ENCODE peak calls at places on chromosomes 5 and 9, in nine cellular contexts. Q, R, T, I, G, X, W, Z and S are unnamed samples. For H3K4me1, the result is how much of the 10 kb centered on the place peaks cover.

GRCh38 chr9:104911029-104911607 is 16.8 kb downstream of the ABCA1 start:
- DNase-seq in Z (no peak), X (no peak), Q (no peak), R (peak), W (peak), G (no peak), T (no peak), I (no peak), S (no peak)

GRCh38 chr9:93154293-93154903 is 20.3 kb upstream of the NINJ1 start:
- DNase-seq in Q (no peak), Z (no peak), I (no peak), W (no peak), T (no peak), X (no peak), R (peak), G (peak), S (no peak)

GRCh38 chr5:153654892-153655520 is 164.5 kb downstream of the GRIA1 start:
- DNase-seq in Q (no peak), Z (no peak), W (peak), G (no peak), X (no peak), T (no peak), I (no peak), R (no peak), S (no peak)

GRCh38 chr9:25677301-25678146 is 720 bp downstream of the TUSC1 start:
- DNase-seq in W (peak), R (no peak), G (peak), Q (peak), I (peak), X (peak), Z (peak), T (peak), S (peak)

GRCh38 chr9:137646341-137646740 is 27.5 kb downstream of the EHMT1 start:
- DNase-seq in I (no peak), T (no peak), Z (no peak), R (no peak), X (no peak), W (no peak), G (no peak), Q (no peak), S (no peak)

GRCh38 chr5:159178978-159179377 is 30.4 kb downstream of the RNF145 start:
- DNase-seq in R (no peak), Z (no peak), Q (peak), W (peak), I (no peak), X (peak), G (no peak), T (no peak), S (peak)

GRCh38 chr5:131491749-131492148 is 143.3 kb downstream of the RAPGEF6 start:
- DNase-seq in X (no peak), Q (no peak), G (no peak), R (no peak), Z (no peak), I (no peak), T (no peak), W (peak), S (no peak)

GRCh38 chr9:100397867-100398266 is 29.1 kb upstream of the MSANTD3 start:
- DNase-seq in W (no peak), R (no peak), I (no peak), Z (no peak), Q (no peak), T (no peak), X (no peak), G (no peak), S (no peak)

GRCh38 chr9:1042466-1042865 is 7.7 kb upstream of the DMRT2 start:
- DNase-seq in T (no peak), I (no peak), W (no peak), R (no peak), X (no peak), Q (no peak), G (peak), Z (no peak), S (no peak)

GRCh38 chr5:172640822-172641358 is at the start of gene NEURL1B:
- DNase-seq in G (peak), I (peak), X (peak), Q (peak), W (peak), T (peak), Z (peak), R (peak), S (peak)

GRCh38 chr9:113176748-113177147 is 25.9 kb downstream of the SLC31A2 start:
- DNase-seq in R (no peak), T (no peak), Q (no peak), I (no peak), G (no peak), X (no peak), Z (no peak), W (no peak), S (no peak)

GRCh38 chr9:130837002-130837511 is 2.0 kb downstream of the ABL1 start:
- DNase-seq in R (no peak), Z (no peak), Q (no peak), X (peak), I (no peak), G (no peak), W (peak), T (no peak), S (no peak)
- H3K4me3 ChIP-seq in R (no peak), Z (peak), Q (peak), X (peak), I (peak), G (peak), W (peak), T (peak), S (no peak)

GRCh38 chr5:136036293-136036911 is 7.6 kb downstream of the TGFBI start:
- DNase-seq in X (no peak), Z (no peak), I (no peak), R (no peak), T (no peak), W (no peak), G (no peak), Q (no peak), S (no peak)

GRCh38 chr5:136036991-136037705 is 8.4 kb downstream of the TGFBI start:
- DNase-seq in Q (no peak), R (peak), Z (no peak), W (peak), I (peak), T (no peak), G (no peak), X (peak), S (no peak)

GRCh38 chr5:136034976-136035375 is 6.2 kb downstream of the TGFBI start:
- DNase-seq in I (peak), Z (no peak), G (no peak), T (peak), R (no peak), X (no peak), Q (no peak), W (no peak), S (no peak)

GRCh38 chr5:136034492-136034891 is 5.7 kb downstream of the TGFBI start:
- DNase-seq in R (peak), T (no peak), G (no peak), W (no peak), X (no peak), I (no peak), Q (no peak), Z (no peak), S (no peak)

GRCh38 chr5:136035837-136036236 is 7.0 kb downstream of the TGFBI start:
- DNase-seq in I (no peak), W (no peak), Q (no peak), X (no peak), R (no peak), T (no peak), G (no peak), Z (no peak), S (no peak)
- H3K27ac ChIP-seq in I (peak), W (peak), Q (no peak), X (peak), R (peak), T (peak), G (no peak), Z (peak), S (no peak)

GRCh38 chr5:36440300-36440699 is 138.6 kb upstream of the RANBP3L start:
- DNase-seq in W (no peak), X (no peak), G (no peak), Q (no peak), R (no peak), T (no peak), I (no peak), Z (no peak), S (no peak)
- H3K4me1 ChIP-seq in W (under half), X (under half), G (under half), Q (under half), R (under half), T (under half), I (under half), Z (under half), S (under half)

DNA sequence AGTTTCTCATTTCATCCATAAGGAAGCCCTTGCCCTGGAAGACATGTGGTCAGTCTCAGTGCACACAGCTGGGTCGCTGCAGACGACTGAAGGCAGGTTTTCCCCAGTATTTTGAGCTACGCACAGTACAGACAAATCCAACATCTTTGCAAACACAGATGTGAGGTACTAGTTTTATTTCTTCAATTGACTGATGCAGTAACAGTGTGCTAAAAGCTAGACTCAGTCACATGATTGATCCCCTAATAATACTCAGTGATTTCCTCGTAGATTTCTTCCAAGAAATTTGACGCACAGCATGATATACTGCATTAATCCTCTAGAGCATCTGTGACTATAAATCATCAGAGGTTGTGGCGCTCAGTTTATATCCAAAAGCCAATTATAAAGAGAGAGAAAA is 346.1 kb downstream of the DIRAS2 start:
- DNase-seq in Q (no peak), T (no peak), I (no peak), Z (no peak), G (no peak), R (no peak), W (no peak), X (no peak), S (no peak)
- H3K4me3 ChIP-seq in Q (no peak), T (no peak), I (no peak), Z (no peak), G (no peak), R (no peak), W (no peak), X (no peak), S (no peak)

GRCh38 chr5:13973724-13974123 is 29.2 kb upstream of the DNAH5 start:
- DNase-seq in Q (no peak), T (no peak), Z (no peak), G (no peak), I (no peak), R (no peak), W (no peak), X (no peak), S (no peak)

GRCh38 chr5:13976223-13976622 is 31.7 kb upstream of the DNAH5 start:
- DNase-seq in I (no peak), G (no peak), W (peak), Z (no peak), Q (no peak), X (no peak), T (no peak), R (no peak), S (no peak)

GRCh38 chr5:13976867-13977479 is 32.5 kb upstream of the DNAH5 start:
- DNase-seq in R (peak), W (peak), Z (no peak), T (no peak), X (peak), I (no peak), G (no peak), Q (no peak), S (no peak)

GRCh38 chr5:13972029-13972428 is 27.5 kb upstream of the DNAH5 start:
- DNase-seq in R (no peak), T (no peak), I (no peak), Q (no peak), Z (no peak), G (no peak), X (no peak), W (no peak), S (no peak)
- H3K27ac ChIP-seq in R (no peak), T (no peak), I (no peak), Q (no peak), Z (no peak), G (no peak), X (no peak), W (no peak), S (no peak)

GRCh38 chr9:134382733-134383132 is 56.5 kb downstream of the RXRA start:
- DNase-seq in G (no peak), T (no peak), W (no peak), I (no peak), Z (no peak), X (no peak), R (no peak), Q (no peak), S (no peak)
- H3K4me1 ChIP-seq in G (half or more), T (half or more), W (under half), I (half or more), Z (half or more), X (half or more), R (under half), Q (half or more), S (under half)

GRCh38 chr9:13607746-13608445 is 328.4 kb upstream of the MPDZ start:
- DNase-seq in I (no peak), T (peak), X (peak), W (no peak), R (no peak), Z (no peak), Q (no peak), G (no peak), S (no peak)

GRCh38 chr9:13615660-13616615 is 336.4 kb upstream of the MPDZ start:
- DNase-seq in W (no peak), G (no peak), X (no peak), I (no peak), Q (no peak), Z (no peak), R (no peak), T (no peak), S (no peak)

GRCh38 chr9:13614060-13614459 is 334.6 kb upstream of the MPDZ start:
- DNase-seq in Z (no peak), T (no peak), R (no peak), X (peak), I (no peak), G (no peak), Q (no peak), W (no peak), S (no peak)

GRCh38 chr9:13613296-13613695 is 333.8 kb upstream of the MPDZ start:
- DNase-seq in R (no peak), X (no peak), I (no peak), G (no peak), Z (no peak), T (no peak), Q (no peak), W (no peak), S (no peak)
- H3K4me3 ChIP-seq in R (no peak), X (no peak), I (no peak), G (no peak), Z (no peak), T (no peak), Q (no peak), W (no peak), S (no peak)

GRCh38 chr5:170363671-170364070 is 25.5 kb downstream of the KCNMB1 start:
- DNase-seq in W (no peak), G (no peak), R (no peak), T (no peak), I (no peak), X (no peak), Z (no peak), Q (no peak), S (no peak)

GRCh38 chr5:170360712-170361501 is 28.3 kb downstream of the KCNMB1 start:
- DNase-seq in X (no peak), G (no peak), R (no peak), Z (no peak), W (no peak), Q (no peak), T (no peak), I (no peak), S (no peak)

GRCh38 chr5:170362102-170362501 is 27.1 kb downstream of the KCNMB1 start:
- DNase-seq in Z (no peak), Q (no peak), W (no peak), R (no peak), T (no peak), X (no peak), G (no peak), I (no peak), S (no peak)

GRCh38 chr5:170362625-170363024 is 26.5 kb downstream of the KCNMB1 start:
- DNase-seq in X (no peak), Z (no peak), Q (no peak), I (no peak), R (no peak), T (no peak), W (no peak), G (no peak), S (no peak)

GRCh38 chr5:170361600-170361999 is 27.6 kb downstream of the KCNMB1 start:
- DNase-seq in W (no peak), R (no peak), Q (no peak), T (no peak), I (no peak), G (no peak), X (no peak), Z (no peak), S (no peak)
- H3K27ac ChIP-seq in W (no peak), R (no peak), Q (no peak), T (peak), I (peak), G (peak), X (no peak), Z (peak), S (peak)